ENCODE peak calls at places on chromosome X, in four cellular contexts. P is WTC11, B is H1, G is K562. A is an unnamed sample.

GRCh38 chrX:72020204-72020603 is 109.6 kb downstream of the NHSL2 start:
- DNase-seq in P (no peak), G (no peak), B (no peak), A (no peak)

GRCh38 chrX:75957107-75957610 is 172.1 kb upstream of the MAGEE2 start:
- DNase-seq in G (no peak), P (no peak), B (no peak), A (no peak)

GRCh38 chrX:114344756-114345155 is 239.1 kb upstream of the HTR2C start:
- DNase-seq in G (peak), B (no peak), P (no peak), A (peak)

GRCh38 chrX:133985164-133986007 is at the start of gene GPC3:
- DNase-seq in G (peak), P (peak), B (peak), A (peak)

GRCh38 chrX:102995316-102995715 is 58.2 kb downstream of the RAB40AL start:
- DNase-seq in P (no peak), G (no peak), B (no peak), A (no peak)

GRCh38 chrX:22246620-22247019 is 26.1 kb upstream of the CBLL2 start:
- DNase-seq in G (no peak), B (no peak), P (no peak), A (no peak)

GRCh38 chrX:119190251-119190651 is 45.8 kb upstream of the PGRMC1 start:
- DNase-seq in B (no peak), P (no peak), G (no peak), A (no peak)

GRCh38 chrX:17414057-17414658 is 39.2 kb downstream of the NHS start:
- DNase-seq in G (no peak), P (no peak), B (no peak), A (no peak)

GRCh38 chrX:68832101-68832416 is 3.2 kb downstream of the EFNB1 start:
- DNase-seq in B (no peak), P (no peak), G (no peak), A (peak)

GRCh38 chrX:33285550-33285949 is 74.2 kb upstream of the DMD start:
- DNase-seq in P (no peak), G (no peak), B (no peak), A (no peak)

GRCh38 chrX:74419861-74420193 is 1.5 kb upstream of the SLC16A2 start:
- DNase-seq in G (no peak), P (no peak), B (no peak), A (no peak)

GRCh38 chrX:69280956-69281355 is 115.7 kb upstream of the PJA1 start:
- DNase-seq in G (no peak), B (no peak), P (no peak), A (no peak)

GRCh38 chrX:65772842-65773241 is 105.4 kb downstream of the MSN start:
- DNase-seq in G (no peak), B (no peak), P (no peak), A (no peak)

GRCh38 chrX:146581981-146582712 is 227.4 kb upstream of the CXorf51B start:
- DNase-seq in P (no peak), G (no peak), B (no peak), A (no peak)

GRCh38 chrX:133859860-133860259 is 125.5 kb downstream of the GPC3 start:
- DNase-seq in G (no peak), B (no peak), P (no peak), A (no peak)

GRCh38 chrX:72569786-72570185 is 2.9 kb downstream of the HDAC8 start:
- DNase-seq in G (no peak), B (no peak), P (no peak), A (no peak)

GRCh38 chrX:48972214-48973164 is 845 bp upstream of the KCND1 start:
- DNase-seq in B (no peak), P (peak), G (peak), A (peak)

GRCh38 chrX:82412851-82413250 is 1095.2 kb upstream of the POU3F4 start:
- DNase-seq in B (no peak), G (no peak), P (no peak), A (no peak)

GRCh38 chrX:38561951-38562719 is 793 bp downstream of the TSPAN7 start:
- DNase-seq in B (no peak), G (no peak), P (peak), A (peak)

GRCh38 chrX:17500145-17500579 is 125.2 kb downstream of the NHS start:
- DNase-seq in P (no peak), B (no peak), G (no peak), A (no peak)

GRCh38 chrX:26586570-26586969 is 370.6 kb downstream of the MAGEB5 start:
- DNase-seq in B (no peak), P (no peak), G (no peak), A (no peak)

GRCh38 chrX:136259543-136259942 is 8.3 kb upstream of the MAP7D3 start:
- DNase-seq in P (no peak), B (no peak), G (no peak), A (no peak)

GRCh38 chrX:106791495-106791894 is 11.0 kb upstream of the TBC1D8B start:
- DNase-seq in P (no peak), G (no peak), B (no peak), A (no peak)

GRCh38 chrX:71285929-71286328 is 2.5 kb downstream of the NONO start:
- DNase-seq in G (no peak), P (no peak), B (no peak), A (no peak)

GRCh38 chrX:94961730-94962129 is 1287.7 kb downstream of the FAM133A start:
- DNase-seq in B (no peak), G (no peak), P (no peak), A (peak)

GRCh38 chrX:122441451-122441850 is 742.6 kb upstream of the GRIA3 start:
- DNase-seq in P (no peak), G (no peak), B (no peak), A (no peak)

GRCh38 chrX:155330992-155331391 is 3.4 kb downstream of the CLIC2 start:
- DNase-seq in G (no peak), P (no peak), B (no peak), A (no peak)

GRCh38 chrX:71222929-71223328 is at the start of gene GJB1:
- DNase-seq in P (no peak), B (no peak), G (no peak), A (no peak)

GRCh38 chrX:111505783-111506182 is 5.7 kb upstream of the SERTM2 start:
- DNase-seq in G (no peak), B (no peak), P (no peak), A (no peak)

GRCh38 chrX:111515298-111515697 is 3.9 kb downstream of the SERTM2 start:
- DNase-seq in G (no peak), B (no peak), P (no peak), A (no peak)

GRCh38 chrX:111506826-111507225 is 4.6 kb upstream of the SERTM2 start:
- DNase-seq in B (no peak), G (no peak), P (no peak), A (no peak)

GRCh38 chrX:111507931-111508330 is 3.5 kb upstream of the SERTM2 start:
- DNase-seq in B (no peak), P (no peak), G (no peak), A (no peak)

DNA sequence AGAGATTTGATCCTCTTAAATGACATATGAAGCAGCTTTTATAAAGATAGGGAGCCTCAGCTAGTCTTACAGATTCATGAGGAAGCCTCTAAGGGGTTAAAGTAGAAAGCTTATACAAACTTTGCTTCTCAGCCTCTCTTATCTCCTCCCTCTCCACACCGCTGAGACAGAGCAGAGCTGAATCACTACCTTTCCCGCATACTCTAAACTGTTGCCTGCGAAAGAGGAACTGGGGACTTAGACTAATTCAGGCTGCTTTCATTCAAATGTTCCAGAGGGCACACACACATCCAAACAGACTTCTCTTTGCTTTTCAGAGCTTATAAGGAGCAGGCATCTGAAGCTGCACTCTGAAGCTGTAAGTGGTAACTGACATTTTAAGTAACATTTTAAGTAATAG is at the start of gene SERTM2:
- DNase-seq in B (no peak), G (peak), P (peak), A (peak)
- TF ChIP-seq TEAD4 in B (no peak), G (no peak), P (no peak), A (no peak)

GRCh38 chrX:27680726-27681125 is 90.6 kb downstream of the DCAF8L2 start:
- DNase-seq in G (no peak), B (no peak), P (no peak), A (no peak)
- TF ChIP-seq TEAD4 in G (no peak), B (no peak), P (no peak), A (no peak)

GRCh38 chrX:639151-639550 is 8.6 kb downstream of the SHOX start:
- DNase-seq in G (no peak), B (no peak), P (no peak), A (no peak)
- TF ChIP-seq TEAD4 in G (no peak), B (no peak), P (no peak), A (no peak)

GRCh38 chrX:79506001-79506400 is 138.9 kb upstream of the ITM2A start:
- DNase-seq in B (no peak), P (no peak), G (no peak), A (no peak)
- TF ChIP-seq TEAD4 in B (no peak), P (no peak), G (no peak), A (no peak)

GRCh38 chrX:104189862-104190261 is 23.6 kb downstream of the FAM199X start:
- DNase-seq in G (no peak), P (no peak), B (no peak), A (no peak)
- TF ChIP-seq TEAD4 in G (no peak), P (no peak), B (no peak), A (no peak)

GRCh38 chrX:19649227-19650009 is 134.1 kb upstream of the MAP3K15 start:
- DNase-seq in B (no peak), G (no peak), P (no peak), A (no peak)
- TF ChIP-seq TEAD4 in B (no peak), G (no peak), P (no peak), A (no peak)

GRCh38 chrX:9829308-9830267 is 43.4 kb downstream of the SHROOM2 start:
- DNase-seq in P (no peak), B (no peak), G (no peak), A (no peak)

GRCh38 chrX:9835585-9836210 is 49.5 kb downstream of the SHROOM2 start:
- DNase-seq in B (no peak), P (no peak), G (no peak), A (no peak)

GRCh38 chrX:9832811-9833210 is 46.6 kb downstream of the SHROOM2 start:
- DNase-seq in B (no peak), G (no peak), P (no peak), A (no peak)
- TF ChIP-seq TEAD4 in B (no peak), G (no peak), P (no peak), A (no peak)

DNA sequence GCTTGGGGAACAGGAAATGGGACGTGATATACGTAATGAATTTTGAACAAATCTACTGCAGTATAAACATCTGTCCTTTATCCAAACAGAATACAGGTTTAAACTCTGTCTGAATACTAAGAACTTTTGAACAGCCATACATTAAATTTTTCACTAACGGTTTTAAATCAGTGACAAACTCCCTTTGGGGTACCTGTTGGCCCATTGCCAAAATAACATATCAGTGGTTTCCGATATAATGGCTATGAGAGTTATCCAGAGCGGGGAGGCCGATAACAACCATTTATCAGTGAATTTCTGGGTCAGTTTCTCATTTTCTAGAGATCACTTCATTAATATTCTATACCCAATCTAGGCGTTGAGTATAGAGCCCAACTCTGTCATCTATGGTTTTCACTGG is 5.2 kb downstream of the SPIN2A start:
- DNase-seq in P (no peak), B (no peak), G (no peak), A (no peak)
- TF ChIP-seq TEAD4 in P (no peak), B (no peak), G (no peak), A (no peak)

GRCh38 chrX:41373989-41374606 is 40.1 kb downstream of the DDX3X start:
- DNase-seq in B (no peak), G (no peak), P (no peak), A (no peak)
- TF ChIP-seq TEAD4 in B (no peak), G (no peak), P (no peak), A (no peak)